ENCODE peak calls at places on chromosomes 6 and 20, in four cellular contexts. V is SK-N-SH, R is K562, U is HepG2. Z is an unnamed sample.

GRCh38 chr6:141309295-141309694 is 823.4 kb upstream of the GJE1 start:
- DNase-seq in V (no peak), R (no peak), U (peak; percentile 3), Z (no peak)

GRCh38 chr6:25448965-25449538 is 169.9 kb downstream of the CARMIL1 start:
- DNase-seq in V (no peak), R (no peak), U (no peak), Z (no peak)

GRCh38 chr20:50191065-50191565 is 485 bp downstream of the CEBPB start:
- DNase-seq in V (no peak), R (peak; percentile 74), U (no peak), Z (no peak)

GRCh38 chr20:54929191-54929590 is 453.8 kb downstream of the DOK5 start:
- DNase-seq in V (peak; percentile 31), R (no peak), U (no peak), Z (no peak)

GRCh38 chr6:193773-194310 is 98.4 kb upstream of the DUSP22 start:
- DNase-seq in V (no peak), R (no peak), U (no peak), Z (no peak)

GRCh38 chr20:7637184-7637583 is 303.1 kb downstream of the HAO1 start:
- DNase-seq in V (no peak), R (no peak), U (no peak), Z (no peak)

GRCh38 chr20:53321596-53321995 is 272.0 kb downstream of the ZNF217 start:
- DNase-seq in V (no peak), R (no peak), U (no peak), Z (no peak)

GRCh38 chr6:163427498-163428254 is 13.2 kb downstream of the QKI start:
- DNase-seq in V (no peak), R (no peak), U (peak; percentile 61), Z (peak; percentile 16)

GRCh38 chr6:168883410-168884049 is 370.1 kb downstream of the THBS2 start:
- DNase-seq in V (no peak), R (no peak), U (no peak), Z (no peak)

GRCh38 chr6:168885196-168885595 is 368.4 kb downstream of the THBS2 start:
- DNase-seq in V (no peak), R (no peak), U (no peak), Z (no peak)

GRCh38 chr6:168885741-168886140 is 367.9 kb downstream of the THBS2 start:
- DNase-seq in V (no peak), R (no peak), U (no peak), Z (no peak)

GRCh38 chr6:168884050-168884645 is 369.5 kb downstream of the THBS2 start:
- DNase-seq in V (no peak), R (no peak), U (no peak), Z (no peak)

GRCh38 chr6:168884646-168885086 is 369.0 kb downstream of the THBS2 start:
- DNase-seq in V (peak; percentile 95), R (peak; percentile 89), U (peak; percentile 32), Z (peak; percentile 31)
- TF ChIP-seq ELF1 in V (no peak), R (no peak), U (no peak), Z (no peak)

DNA sequence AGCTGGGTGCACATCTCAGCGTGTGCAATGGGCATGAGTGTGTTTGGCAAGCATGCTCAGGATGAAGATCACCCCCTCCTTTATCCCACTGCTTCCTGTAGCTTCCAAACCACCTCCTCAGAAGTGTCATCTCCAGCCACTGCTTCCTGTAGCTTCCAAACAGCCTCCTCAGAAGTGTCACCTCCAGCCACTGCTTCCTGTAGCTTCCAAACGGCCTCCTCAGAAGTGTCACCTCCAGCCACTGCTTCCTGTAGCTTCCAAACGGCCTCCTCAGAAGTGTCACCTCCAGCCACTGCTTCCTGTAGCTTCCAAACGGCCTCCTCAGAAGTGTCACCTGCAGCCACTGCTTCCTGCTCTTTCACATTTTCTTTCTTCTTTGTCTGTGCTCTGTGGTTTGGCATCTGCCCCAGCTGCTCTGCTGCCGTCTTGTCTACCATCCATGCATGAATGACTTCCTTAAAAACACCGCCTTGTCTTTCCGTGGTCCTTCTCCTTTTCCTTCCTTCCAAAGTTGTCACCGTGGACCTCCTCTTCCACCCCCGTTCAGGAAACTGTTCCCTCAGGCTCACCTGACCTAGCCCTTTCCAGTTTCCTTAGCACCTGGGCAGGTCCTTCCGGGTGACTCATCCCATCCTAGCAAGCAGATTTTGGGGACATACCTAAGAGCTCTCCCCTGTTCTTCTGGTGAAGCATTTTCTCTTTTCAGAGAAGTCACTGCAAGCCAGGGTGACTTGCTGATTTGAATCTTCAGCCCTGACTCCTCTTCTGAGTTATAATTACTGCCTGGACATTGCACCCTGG is 43.5 kb upstream of the TIAM2 start:
- DNase-seq in V (no peak), R (no peak), U (no peak), Z (no peak)
- H3K9ac ChIP-seq in V (no peak overlapping the region), R (peak overlapping the region; percentile 14), U (no peak overlapping the region), Z (no peak overlapping the region)

DNA sequence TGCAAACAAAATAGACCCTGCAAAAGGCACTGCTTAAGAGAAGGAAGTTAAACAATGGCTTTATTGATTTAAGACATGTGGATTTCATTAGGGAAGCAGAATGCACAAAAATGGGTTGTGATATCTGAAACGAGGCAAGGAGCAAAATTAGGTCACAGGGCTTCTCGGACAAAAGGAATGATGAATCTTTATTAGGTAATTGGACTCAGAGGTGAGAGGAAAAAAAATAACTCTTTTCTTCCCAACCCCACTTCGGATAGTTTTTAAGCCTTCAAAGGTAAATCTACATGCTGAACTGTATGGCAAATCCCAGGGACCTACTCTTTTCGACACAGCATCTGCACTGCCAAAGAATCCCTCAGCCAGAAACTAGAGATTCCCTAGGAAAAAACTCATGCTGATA is 183.0 kb upstream of the TAB2 start:
- DNase-seq in V (peak; percentile 35), R (no peak), U (no peak), Z (no peak)
- TF ChIP-seq ELF1 in V (no peak), R (no peak), U (no peak), Z (no peak)

GRCh38 chr6:142926494-142927273 is 18.3 kb downstream of the HIVEP2 start:
- DNase-seq in V (peak; percentile 86), R (peak; percentile 22), U (peak; percentile 93), Z (no peak)

GRCh38 chr6:142926177-142926493 is 18.8 kb downstream of the HIVEP2 start:
- DNase-seq in V (no peak), R (no peak), U (no peak), Z (no peak)

GRCh38 chr6:142927274-142927586 is 17.7 kb downstream of the HIVEP2 start:
- DNase-seq in V (no peak), R (no peak), U (no peak), Z (no peak)

GRCh38 chr6:142929751-142930358 is 15.1 kb downstream of the HIVEP2 start:
- DNase-seq in V (no peak), R (no peak), U (no peak), Z (no peak)

DNA sequence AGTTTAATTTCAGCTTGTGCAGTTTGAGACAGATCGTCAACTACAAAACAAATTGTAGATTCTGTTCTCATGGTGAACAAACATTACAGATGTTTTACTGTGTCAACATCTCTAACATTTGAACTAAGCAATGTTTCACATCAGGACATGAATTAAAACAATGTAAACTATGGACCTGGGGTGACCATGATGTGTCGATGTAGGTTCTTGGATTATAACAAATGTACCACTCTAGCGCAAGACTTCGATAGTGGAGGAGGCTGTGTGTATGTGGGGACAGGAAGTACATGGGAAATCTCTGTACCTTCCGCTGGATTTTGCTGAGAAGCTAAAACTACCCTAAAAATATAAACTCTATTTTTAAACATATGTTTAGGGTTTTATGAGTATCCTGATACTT is 17.1 kb downstream of the HIVEP2 start:
- DNase-seq in V (no peak), R (no peak), U (peak; percentile 64), Z (no peak)
- H3K9ac ChIP-seq in V (peak overlapping the region; percentile 78), R (no peak overlapping the region), U (peak overlapping the region; percentile 100), Z (peak overlapping the region; percentile 62)

DNA sequence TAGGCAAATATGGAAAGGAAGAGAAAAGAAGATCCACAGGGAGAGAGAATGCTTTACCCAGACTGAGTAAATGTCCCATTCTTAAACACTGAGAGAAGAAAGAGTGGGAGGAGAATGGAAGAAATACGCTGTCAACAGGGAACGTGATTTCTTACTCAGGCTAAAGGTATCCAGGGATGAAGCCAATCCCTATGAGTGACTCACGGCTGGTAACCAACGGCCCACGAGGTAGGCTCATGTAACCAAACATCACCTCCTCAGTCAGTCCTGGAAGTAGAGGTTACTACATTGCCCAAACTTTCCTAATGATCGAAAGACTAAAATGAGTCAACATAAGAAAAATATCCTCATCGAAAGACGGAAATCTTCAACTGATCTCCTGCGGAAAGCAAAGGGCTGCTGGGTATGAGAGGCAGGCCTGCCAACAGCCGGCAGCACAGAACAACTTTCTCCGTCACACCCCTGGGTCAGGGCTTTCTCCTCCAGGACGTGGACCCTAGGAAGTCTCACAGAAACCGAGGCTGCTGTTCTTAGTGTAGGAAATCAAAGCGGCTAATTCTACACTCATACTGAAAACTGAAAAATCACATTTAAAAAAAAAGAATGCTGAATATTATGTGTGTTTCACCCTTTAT is 292.6 kb downstream of the GMDS start:
- DNase-seq in V (no peak), R (no peak), U (no peak), Z (peak; percentile 53)
- TF ChIP-seq ELF1 in V (no peak), R (no peak), U (no peak), Z (no peak)

DNA sequence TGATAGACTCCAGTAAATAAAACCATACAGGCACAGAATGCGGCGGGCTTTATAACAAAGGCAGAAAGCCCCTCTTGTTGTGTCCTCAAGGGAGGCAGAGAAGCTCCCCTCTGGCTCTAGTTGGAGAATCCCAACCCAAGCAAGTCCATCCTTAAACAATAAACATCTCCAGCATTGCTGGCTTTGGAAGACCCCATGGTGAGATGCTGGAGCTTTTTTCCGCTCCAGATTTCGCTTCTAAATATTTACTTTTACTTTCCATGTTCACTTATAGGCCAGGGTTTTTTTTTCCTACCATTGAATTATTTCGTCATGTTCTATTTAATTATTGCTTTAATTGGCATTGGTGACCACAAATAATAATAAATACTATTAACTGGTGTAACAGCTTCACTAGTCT is 176.2 kb downstream of the MTHFD1L start:
- DNase-seq in V (no peak), R (no peak), U (no peak), Z (no peak)
- H3K9ac ChIP-seq in V (peak overlapping the region; percentile 77), R (no peak overlapping the region), U (peak overlapping the region; percentile 40), Z (peak overlapping the region; percentile 78)

GRCh38 chr6:85551264-85551663 is 42.4 kb downstream of the SNX14 start:
- DNase-seq in V (peak; percentile 20), R (peak; percentile 72), U (no peak), Z (no peak)
- TF ChIP-seq ELF1 in V (no peak), R (no peak), U (no peak), Z (no peak)

GRCh38 chr6:30150671-30151395 is 10.2 kb downstream of the TRIM10 start:
- DNase-seq in V (no peak), R (no peak), U (no peak), Z (no peak)
- H3K9ac ChIP-seq in V (no peak overlapping the region), R (no peak overlapping the region), U (no peak overlapping the region), Z (no peak overlapping the region)

DNA sequence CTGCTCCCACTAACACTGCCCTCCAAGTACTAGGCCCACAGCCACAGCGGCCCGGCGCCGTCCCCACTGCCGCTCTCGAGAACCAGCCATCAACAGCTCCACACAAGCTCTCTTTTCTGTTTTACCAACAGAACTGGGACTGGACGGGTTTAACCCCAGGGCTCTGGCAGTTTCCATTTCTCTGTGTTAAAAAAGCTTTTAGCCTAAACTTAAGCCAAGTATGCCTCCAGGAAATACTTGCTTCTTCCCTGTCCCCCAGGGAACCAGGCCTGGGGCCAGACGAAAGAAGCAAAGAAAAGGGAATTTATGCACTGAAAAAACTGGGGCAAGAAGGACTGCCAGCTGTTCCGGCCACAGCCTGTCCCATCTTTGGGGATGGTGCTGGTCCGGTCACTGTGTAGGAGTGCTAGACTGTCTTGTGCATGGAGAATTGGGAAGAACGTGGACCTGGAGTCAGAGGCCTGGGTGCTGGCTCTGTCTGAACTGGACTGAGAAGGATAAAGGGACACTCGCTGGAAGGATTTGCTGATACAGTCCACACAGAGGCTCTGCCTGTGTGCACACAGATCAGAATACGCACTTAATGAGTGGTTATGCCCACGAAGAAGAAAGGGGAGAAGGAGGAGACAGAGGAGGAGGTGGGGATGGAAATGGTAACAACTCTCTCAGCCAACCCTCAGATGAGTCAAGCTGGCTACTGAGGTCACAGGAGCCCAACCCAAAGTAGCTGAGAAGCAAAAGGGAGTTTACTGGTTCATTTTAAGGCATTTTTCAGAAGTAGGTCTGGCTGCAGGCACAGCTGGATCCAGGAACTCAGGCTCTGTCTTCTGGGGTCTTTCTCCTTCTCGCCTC is 254.4 kb upstream of the PMEPA1 start:
- DNase-seq in V (no peak), R (no peak), U (no peak), Z (no peak)
- TF ChIP-seq ELF1 in V (no peak), R (no peak), U (no peak), Z (no peak)

Z was measured in HCT116.